ENCODE peak calls at places on chromosomes 5 and 9, in nine cellular contexts. G, K, S, Z, T, W, J, U and C are unnamed samples.

GRCh38 chr9:18122156-18122555 is 351.8 kb upstream of the ADAMTSL1 start:
- DNase-seq in U (peak), J (no peak), W (no peak), T (no peak), K (no peak), S (no peak), G (no peak), Z (no peak), C (no peak)

GRCh38 chr9:14221558-14221957 is 92.4 kb downstream of the NFIB start:
- DNase-seq in U (peak), K (no peak), Z (peak), J (no peak), W (no peak), G (no peak), S (peak), T (no peak), C (peak)

GRCh38 chr9:42852133-42852532 is 668.7 kb downstream of the SPATA31A6 start:
- DNase-seq in T (peak), W (no peak), G (no peak), J (peak), Z (no peak), S (no peak), K (peak), U (peak), C (no peak)

GRCh38 chr5:95712347-95712958 is 18.7 kb upstream of the RHOBTB3 start:
- DNase-seq in S (peak), K (no peak), W (no peak), G (no peak), U (peak), T (no peak), J (no peak), Z (no peak), C (peak)

GRCh38 chr5:76742586-76742985 is 26.7 kb downstream of the F2R start:
- DNase-seq in K (no peak), J (no peak), T (no peak), G (no peak), S (no peak), W (no peak), U (peak), Z (peak), C (peak)

GRCh38 chr9:96515629-96516470 is 65.9 kb downstream of the HABP4 start:
- DNase-seq in G (no peak), S (no peak), J (no peak), W (no peak), Z (no peak), T (no peak), K (no peak), U (no peak), C (peak)

GRCh38 chr9:35842795-35843194 is 13.8 kb downstream of the TMEM8B start:
- DNase-seq in J (no peak), K (no peak), T (no peak), Z (no peak), G (no peak), W (no peak), S (no peak), U (no peak), C (no peak)

GRCh38 chr9:111599092-111599947 is at the start of gene PTGR1:
- DNase-seq in S (peak), U (peak), W (peak), Z (peak), T (peak), J (peak), G (no peak), K (peak), C (peak)

GRCh38 chr5:2714026-2714425 is 37.5 kb downstream of the IRX2 start:
- DNase-seq in K (no peak), Z (no peak), T (no peak), S (no peak), J (no peak), G (no peak), W (peak), U (no peak), C (no peak)

GRCh38 chr9:31394040-31394473 is 990.4 kb upstream of the ACO1 start:
- DNase-seq in Z (no peak), W (no peak), G (no peak), U (peak), S (no peak), J (no peak), K (no peak), T (no peak), C (no peak)

GRCh38 chr5:168366124-168366523 is 74.7 kb downstream of the WWC1 start:
- DNase-seq in T (no peak), G (no peak), J (no peak), S (no peak), Z (peak), U (peak), W (no peak), K (peak), C (peak)

GRCh38 chr9:126297656-126298318 is 28.8 kb upstream of the MVB12B start:
- DNase-seq in W (no peak), G (no peak), J (no peak), U (no peak), Z (no peak), S (no peak), T (no peak), K (no peak), C (no peak)

GRCh38 chr9:5493597-5494511 is 16.5 kb upstream of the PDCD1LG2 start:
- DNase-seq in K (no peak), T (no peak), S (no peak), W (no peak), Z (no peak), J (no peak), G (peak), U (peak), C (peak)

GRCh38 chr5:9686211-9686610 is 56.1 kb upstream of the TAS2R1 start:
- DNase-seq in K (no peak), T (no peak), S (no peak), G (no peak), U (peak), W (no peak), J (no peak), Z (peak), C (peak)

GRCh38 chr9:130480673-130481072 is 35.9 kb downstream of the ASS1 start:
- DNase-seq in S (no peak), K (peak), T (peak), W (no peak), G (no peak), U (no peak), J (no peak), Z (no peak), C (no peak)

GRCh38 chr5:75466317-75466716 is 45.1 kb downstream of the CERT1 start:
- DNase-seq in Z (no peak), J (no peak), W (no peak), U (no peak), T (no peak), S (no peak), K (no peak), G (no peak), C (no peak)

GRCh38 chr9:134591082-134591571 is 50.5 kb upstream of the COL5A1 start:
- DNase-seq in T (no peak), W (no peak), Z (no peak), G (no peak), U (peak), J (no peak), K (no peak), S (no peak), C (no peak)

GRCh38 chr5:124414973-124415372 is 331.5 kb downstream of the ZNF608 start:
- DNase-seq in T (no peak), S (peak), K (no peak), G (no peak), J (no peak), U (no peak), W (no peak), Z (no peak), C (no peak)

GRCh38 chr5:154211611-154212390 is 21.3 kb downstream of the GALNT10 start:
- DNase-seq in G (no peak), J (no peak), T (no peak), S (peak), W (no peak), K (no peak), Z (no peak), U (peak), C (peak)

GRCh38 chr9:16559418-16560188 is 310.9 kb downstream of the BNC2 start:
- DNase-seq in W (no peak), S (no peak), Z (no peak), T (no peak), U (no peak), G (no peak), J (no peak), K (no peak), C (no peak)

GRCh38 chr9:134225816-134226215 is 61.5 kb upstream of the RNU6ATAC start:
- DNase-seq in S (no peak), W (peak), K (no peak), U (no peak), Z (no peak), J (peak), G (no peak), T (no peak), C (no peak)

GRCh38 chr5:6473284-6473683 is 24.6 kb downstream of the UBE2QL1 start:
- DNase-seq in S (no peak), U (no peak), K (no peak), G (no peak), J (no peak), W (peak), T (no peak), Z (no peak), C (no peak)

GRCh38 chr5:38994329-38994927 is 79.8 kb downstream of the RICTOR start:
- DNase-seq in T (no peak), U (peak), K (peak), G (no peak), Z (no peak), S (peak), J (no peak), W (no peak), C (peak)

GRCh38 chr5:143314664-143315063 is 88.8 kb downstream of the NR3C1 start:
- DNase-seq in K (no peak), G (no peak), W (no peak), U (peak), Z (peak), J (no peak), S (no peak), T (no peak), C (peak)

GRCh38 chr9:34158362-34158869 is 20.4 kb upstream of the UBAP1 start:
- DNase-seq in K (no peak), J (no peak), T (no peak), S (peak), W (no peak), U (peak), Z (peak), G (no peak), C (peak)

GRCh38 chr5:76716456-76717157 is 681 bp downstream of the F2R start:
- DNase-seq in U (peak), Z (no peak), G (no peak), T (peak), W (no peak), J (no peak), K (peak), S (no peak), C (no peak)

GRCh38 chr5:171848006-171848405 is 62.4 kb downstream of the SMIM23 start:
- DNase-seq in T (no peak), S (no peak), K (no peak), U (no peak), Z (no peak), G (no peak), J (no peak), W (no peak), C (no peak)

GRCh38 chr9:121550569-121551512 is 51.2 kb upstream of the GGTA1 start:
- DNase-seq in T (peak), Z (no peak), W (peak), U (peak), S (peak), J (peak), K (peak), G (peak), C (peak)
- TF ChIP-seq CTCF in T (peak), Z (peak), W (peak), U (peak), S (peak), J (peak), K (peak), G (peak), C (peak)

GRCh38 chr9:117043159-117043558 is 356.1 kb downstream of the TRIM32 start:
- DNase-seq in W (no peak), G (no peak), U (no peak), K (no peak), T (no peak), Z (no peak), J (no peak), S (no peak), C (no peak)

GRCh38 chr9:117044241-117044640 is 357.1 kb downstream of the TRIM32 start:
- DNase-seq in W (no peak), K (peak), Z (no peak), G (no peak), U (no peak), T (no peak), S (no peak), J (no peak), C (no peak)

DNA sequence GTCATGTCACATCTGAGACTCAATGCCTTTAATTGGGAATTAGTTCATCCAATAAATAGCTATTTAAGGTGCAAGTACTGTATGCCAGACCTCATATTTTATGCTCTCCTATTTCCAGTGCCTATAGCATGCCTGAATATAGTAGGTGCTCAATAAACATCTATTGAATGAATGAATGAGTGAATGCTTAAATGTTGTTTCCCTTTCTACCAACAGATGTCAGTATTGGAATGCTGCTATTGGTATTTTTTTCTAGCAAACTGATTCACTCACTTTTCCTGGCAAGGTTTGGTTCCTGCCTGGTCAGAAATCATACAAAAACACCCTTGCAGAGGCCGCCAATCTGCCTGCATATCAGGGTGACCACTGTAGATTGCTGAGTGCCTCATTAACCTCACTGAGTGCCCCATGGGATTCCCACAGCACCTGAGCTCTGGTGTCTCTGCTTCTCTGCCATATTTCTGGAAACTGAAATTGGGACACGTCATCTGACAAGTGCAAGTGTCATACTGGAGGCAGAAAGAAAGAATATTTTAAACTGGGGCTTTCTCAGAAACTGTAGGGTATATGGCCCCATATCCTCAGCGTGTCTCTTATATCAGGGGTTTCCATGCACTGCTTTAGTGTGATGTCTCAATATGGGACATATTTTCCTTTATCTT is 359.7 kb downstream of the TRIM32 start:
- DNase-seq in U (no peak), T (no peak), G (no peak), J (no peak), S (no peak), K (no peak), W (no peak), Z (no peak), C (no peak)
- TF ChIP-seq CTCF in U (peak), T (peak), G (peak), J (no peak), S (peak), K (peak), W (no peak), Z (no peak), C (peak)

GRCh38 chr9:127384016-127384730 is 12.8 kb upstream of the SLC2A8 start:
- DNase-seq in S (peak), J (no peak), K (no peak), Z (no peak), G (no peak), T (no peak), U (no peak), W (peak), C (no peak)

GRCh38 chr9:127386249-127386648 is 10.7 kb upstream of the SLC2A8 start:
- DNase-seq in Z (no peak), W (peak), T (no peak), U (no peak), J (no peak), G (no peak), K (no peak), S (no peak), C (no peak)

GRCh38 chr9:127382541-127382940 is 14.4 kb upstream of the SLC2A8 start:
- DNase-seq in K (no peak), T (no peak), S (no peak), G (no peak), U (no peak), J (no peak), Z (no peak), W (no peak), C (no peak)

GRCh38 chr9:127386981-127387380 is 10.0 kb upstream of the SLC2A8 start:
- DNase-seq in Z (no peak), S (no peak), W (peak), T (no peak), U (no peak), J (no peak), G (no peak), K (no peak), C (no peak)

DNA sequence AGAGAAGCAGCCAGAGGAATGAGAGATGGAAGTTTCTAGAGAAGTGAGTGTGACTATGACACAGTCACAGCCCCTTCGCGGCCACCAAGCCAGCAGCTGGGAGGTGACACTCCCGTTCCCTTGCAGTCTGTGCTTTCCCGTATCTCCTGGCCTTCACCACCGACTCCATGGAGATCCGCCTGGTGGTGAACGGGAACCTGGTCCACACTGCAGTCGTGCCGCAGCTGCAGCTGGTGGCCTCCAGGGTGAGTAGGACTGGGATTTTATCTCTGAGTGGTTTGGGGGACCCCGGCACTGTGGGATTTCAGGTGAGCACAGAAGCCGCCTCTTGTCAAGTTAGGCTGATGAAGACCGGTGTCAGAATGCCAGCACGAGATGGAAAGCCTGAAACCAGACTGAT is 12.1 kb upstream of the SLC2A8 start:
- DNase-seq in J (no peak), T (no peak), U (no peak), S (no peak), K (no peak), W (peak), Z (no peak), G (no peak), C (no peak)
- TF ChIP-seq CTCF in J (no peak), T (no peak), U (no peak), S (no peak), K (no peak), W (no peak), Z (no peak), G (no peak), C (peak)

GRCh38 chr5:15991586-15991985 is 188.0 kb downstream of the MARCHF11 start:
- DNase-seq in K (no peak), Z (no peak), U (no peak), J (no peak), W (no peak), S (no peak), T (no peak), G (no peak), C (no peak)

GRCh38 chr5:15993934-15994333 is 185.7 kb downstream of the MARCHF11 start:
- DNase-seq in U (peak), J (no peak), Z (no peak), K (no peak), T (no peak), S (no peak), G (no peak), W (no peak), C (peak)

GRCh38 chr5:15993334-15993733 is 186.3 kb downstream of the MARCHF11 start:
- DNase-seq in S (no peak), T (no peak), G (no peak), W (no peak), Z (no peak), U (peak), K (no peak), J (no peak), C (peak)

GRCh38 chr5:15992918-15993317 is 186.7 kb downstream of the MARCHF11 start:
- DNase-seq in T (no peak), Z (no peak), W (no peak), G (no peak), U (peak), J (no peak), K (no peak), S (no peak), C (peak)

GRCh38 chr5:15995206-15996052 is 184.2 kb downstream of the MARCHF11 start:
- DNase-seq in W (no peak), Z (no peak), G (peak), T (no peak), U (peak), J (no peak), S (no peak), K (no peak), C (peak)
- TF ChIP-seq CTCF in W (no peak), Z (peak), G (peak), T (peak), U (peak), J (peak), S (peak), K (peak), C (peak)

DNA sequence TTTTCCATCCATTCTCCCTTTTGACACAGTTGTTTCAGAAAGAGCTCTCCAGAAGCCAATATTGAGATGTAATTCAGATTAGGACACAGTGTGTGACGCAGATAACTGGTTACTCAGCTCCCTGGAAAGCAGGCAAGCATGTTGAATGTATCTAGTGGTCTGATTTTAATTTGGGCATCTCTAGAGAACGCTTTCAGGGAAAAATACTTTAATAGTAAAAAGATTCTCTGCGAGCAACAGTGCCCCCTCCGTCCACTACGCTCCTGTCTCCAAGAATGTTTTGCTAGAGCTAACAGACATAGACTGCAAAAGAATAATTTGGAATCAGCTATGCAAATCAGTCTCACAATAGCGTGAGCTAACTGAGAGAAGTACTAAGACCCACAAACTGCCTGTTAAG is 23.3 kb downstream of the CFAP90 start:
- DNase-seq in U (no peak), T (no peak), Z (no peak), G (no peak), W (no peak), J (no peak), S (no peak), K (no peak), C (no peak)
- TF ChIP-seq CTCF in U (no peak), T (no peak), Z (no peak), G (peak), W (no peak), J (no peak), S (peak), K (no peak), C (peak)

GRCh38 chr9:4313144-4313543 is 13.3 kb upstream of the GLIS3 start:
- DNase-seq in Z (no peak), S (no peak), W (no peak), K (no peak), J (no peak), T (no peak), U (no peak), G (no peak), C (no peak)

GRCh38 chr9:4318741-4319140 is 18.9 kb upstream of the GLIS3 start:
- DNase-seq in G (no peak), W (no peak), S (no peak), U (peak), J (no peak), Z (no peak), K (no peak), T (no peak), C (no peak)

GRCh38 chr9:4320021-4320420 is 20.2 kb upstream of the GLIS3 start:
- DNase-seq in J (no peak), Z (no peak), T (no peak), S (no peak), G (no peak), K (no peak), U (no peak), W (no peak), C (peak)

GRCh38 chr9:4316409-4316808 is 16.5 kb upstream of the GLIS3 start:
- DNase-seq in K (no peak), W (no peak), J (no peak), Z (no peak), T (no peak), S (no peak), U (no peak), G (no peak), C (no peak)

DNA sequence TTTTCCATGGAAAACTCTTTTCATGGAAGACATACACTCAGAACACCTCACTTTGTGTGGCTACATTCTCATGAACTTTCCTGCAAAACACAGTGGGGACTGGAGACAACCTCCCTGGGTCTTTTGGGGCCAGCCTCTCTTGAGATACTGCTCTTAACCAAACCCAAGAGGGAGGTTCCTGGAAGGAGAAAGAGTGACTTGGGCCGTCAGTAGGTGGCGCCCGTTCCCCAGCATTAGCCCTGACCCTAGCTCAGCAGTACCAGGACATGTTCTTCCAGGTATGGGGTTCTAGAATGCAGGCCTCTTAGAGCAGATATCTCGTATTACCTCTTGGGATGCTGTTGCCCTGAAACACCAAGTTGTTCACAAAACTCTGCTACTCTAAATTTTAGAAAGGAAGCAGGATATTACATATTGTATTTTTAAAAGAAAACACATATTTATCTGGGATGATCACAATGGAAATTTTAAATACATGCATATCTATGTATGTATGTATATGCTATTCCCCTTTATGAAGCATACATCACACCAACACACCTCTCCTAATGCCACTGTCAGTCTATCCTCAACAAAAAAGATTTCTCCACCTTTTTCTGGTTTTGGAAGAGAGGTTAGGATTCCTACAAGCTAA is 15.8 kb upstream of the GLIS3 start:
- DNase-seq in W (peak), Z (no peak), K (peak), U (peak), G (peak), S (peak), J (peak), T (peak), C (peak)
- TF ChIP-seq CTCF in W (peak), Z (peak), K (peak), U (peak), G (peak), S (peak), J (peak), T (peak), C (peak)